ENCODE peak calls at places on chromosomes 11 and 22, in seven cellular contexts. One of them, this sample, is unnamed.
A peak's percentile ranks its signal among the peaks of the same experiment; 100 is the strongest.

GRCh38 chr11:123371506-123372297 is 58.4 kb upstream of the GRAMD1B start:
- DNase-seq in endothelial cell: no peak
- DNase-seq in K562: no peak
- DNase-seq in stimulated activated CD4-positive, alpha-beta T cell treated with anti-CD3 and anti-CD28 coated beads, Interleukin-1b, Interleukin-23, amount 100 ng/mL, for 1 hour: no peak
- DNase-seq in GM12891: no peak
- DNase-seq in GM06990: no peak
- DNase-seq in iris pigment epithelial cell: no peak
- DNase-seq in this sample: no peak

GRCh38 chr22:17846326-17846992 is 72.2 kb upstream of the BID start:
- DNase-seq in endothelial cell: no peak
- DNase-seq in K562: no peak
- DNase-seq in stimulated activated CD4-positive, alpha-beta T cell treated with anti-CD3 and anti-CD28 coated beads, Interleukin-1b, Interleukin-23, amount 100 ng/mL, for 1 hour: no peak
- DNase-seq in GM12891: no peak
- DNase-seq in GM06990: no peak
- DNase-seq in iris pigment epithelial cell: peak; percentile 19
- DNase-seq in this sample: no peak

GRCh38 chr11:2206291-2206690 is 34.7 kb upstream of the TH start:
- DNase-seq in endothelial cell: peak; percentile 1
- DNase-seq in K562: no peak
- DNase-seq in stimulated activated CD4-positive, alpha-beta T cell treated with anti-CD3 and anti-CD28 coated beads, Interleukin-1b, Interleukin-23, amount 100 ng/mL, for 1 hour: no peak
- DNase-seq in GM12891: no peak
- DNase-seq in GM06990: no peak
- DNase-seq in iris pigment epithelial cell: no peak
- DNase-seq in this sample: no peak

GRCh38 chr11:45885274-45885920 is at the start of gene MAPK8IP1:
- DNase-seq in endothelial cell: peak; percentile 66
- DNase-seq in K562: peak; percentile 98
- DNase-seq in stimulated activated CD4-positive, alpha-beta T cell treated with anti-CD3 and anti-CD28 coated beads, Interleukin-1b, Interleukin-23, amount 100 ng/mL, for 1 hour: peak; percentile 33
- DNase-seq in GM12891: peak; percentile 86
- DNase-seq in GM06990: peak; percentile 54
- DNase-seq in iris pigment epithelial cell: peak; percentile 18
- DNase-seq in this sample: no peak

GRCh38 chr11:120052196-120052775 is 85.6 kb downstream of the TRIM29 start:
- DNase-seq in endothelial cell: no peak
- DNase-seq in K562: no peak
- DNase-seq in stimulated activated CD4-positive, alpha-beta T cell treated with anti-CD3 and anti-CD28 coated beads, Interleukin-1b, Interleukin-23, amount 100 ng/mL, for 1 hour: no peak
- DNase-seq in GM12891: no peak
- DNase-seq in GM06990: no peak
- DNase-seq in iris pigment epithelial cell: no peak
- DNase-seq in this sample: no peak

GRCh38 chr11:76918941-76919386 is 58.2 kb downstream of the ACER3 start:
- DNase-seq in endothelial cell: no peak
- DNase-seq in K562: peak; percentile 30
- DNase-seq in stimulated activated CD4-positive, alpha-beta T cell treated with anti-CD3 and anti-CD28 coated beads, Interleukin-1b, Interleukin-23, amount 100 ng/mL, for 1 hour: no peak
- DNase-seq in GM12891: no peak
- DNase-seq in GM06990: peak; percentile 9
- DNase-seq in iris pigment epithelial cell: peak; percentile 71
- DNase-seq in this sample: no peak

GRCh38 chr11:76334826-76335389 is 46.0 kb downstream of the THAP12 start:
- DNase-seq in endothelial cell: no peak
- DNase-seq in K562: no peak
- DNase-seq in stimulated activated CD4-positive, alpha-beta T cell treated with anti-CD3 and anti-CD28 coated beads, Interleukin-1b, Interleukin-23, amount 100 ng/mL, for 1 hour: no peak
- DNase-seq in GM12891: no peak
- DNase-seq in GM06990: no peak
- DNase-seq in iris pigment epithelial cell: no peak
- DNase-seq in this sample: no peak

GRCh38 chr11:110432713-110433392 is 3.1 kb downstream of the FDX1 start:
- DNase-seq in endothelial cell: no peak
- DNase-seq in K562: no peak
- DNase-seq in stimulated activated CD4-positive, alpha-beta T cell treated with anti-CD3 and anti-CD28 coated beads, Interleukin-1b, Interleukin-23, amount 100 ng/mL, for 1 hour: no peak
- DNase-seq in GM12891: no peak
- DNase-seq in GM06990: no peak
- DNase-seq in iris pigment epithelial cell: peak; percentile 60
- DNase-seq in this sample: no peak

GRCh38 chr11:3203221-3204043 is 15.2 kb downstream of the MRGPRG start:
- DNase-seq in endothelial cell: no peak
- DNase-seq in K562: no peak
- DNase-seq in stimulated activated CD4-positive, alpha-beta T cell treated with anti-CD3 and anti-CD28 coated beads, Interleukin-1b, Interleukin-23, amount 100 ng/mL, for 1 hour: no peak
- DNase-seq in GM12891: no peak
- DNase-seq in GM06990: no peak
- DNase-seq in iris pigment epithelial cell: peak; percentile 25
- DNase-seq in this sample: no peak

GRCh38 chr22:49533886-49534285 is 293.8 kb downstream of the BRD1 start:
- DNase-seq in endothelial cell: no peak
- DNase-seq in K562: no peak
- DNase-seq in stimulated activated CD4-positive, alpha-beta T cell treated with anti-CD3 and anti-CD28 coated beads, Interleukin-1b, Interleukin-23, amount 100 ng/mL, for 1 hour: no peak
- DNase-seq in GM12891: no peak
- DNase-seq in GM06990: no peak
- DNase-seq in iris pigment epithelial cell: no peak
- DNase-seq in this sample: no peak

GRCh38 chr22:39910875-39911601 is 10.2 kb downstream of the GRAP2 start:
- DNase-seq in endothelial cell: no peak
- DNase-seq in K562: no peak
- DNase-seq in stimulated activated CD4-positive, alpha-beta T cell treated with anti-CD3 and anti-CD28 coated beads, Interleukin-1b, Interleukin-23, amount 100 ng/mL, for 1 hour: no peak
- DNase-seq in GM12891: no peak
- DNase-seq in GM06990: no peak
- DNase-seq in iris pigment epithelial cell: no peak
- DNase-seq in this sample: no peak

GRCh38 chr11:111602865-111603632 is 800 bp downstream of the SIK2 start:
- DNase-seq in endothelial cell: no peak
- DNase-seq in K562: peak; percentile 52
- DNase-seq in stimulated activated CD4-positive, alpha-beta T cell treated with anti-CD3 and anti-CD28 coated beads, Interleukin-1b, Interleukin-23, amount 100 ng/mL, for 1 hour: no peak
- DNase-seq in GM12891: no peak
- DNase-seq in GM06990: no peak
- DNase-seq in iris pigment epithelial cell: peak; percentile 68
- DNase-seq in this sample: no peak

GRCh38 chr11:96242191-96242845 is 100.7 kb downstream of the MAML2 start:
- DNase-seq in endothelial cell: no peak
- DNase-seq in K562: no peak
- DNase-seq in stimulated activated CD4-positive, alpha-beta T cell treated with anti-CD3 and anti-CD28 coated beads, Interleukin-1b, Interleukin-23, amount 100 ng/mL, for 1 hour: no peak
- DNase-seq in GM12891: no peak
- DNase-seq in GM06990: no peak
- DNase-seq in iris pigment epithelial cell: peak; percentile 67
- DNase-seq in this sample: no peak

GRCh38 chr22:20530368-20531153 is 23.2 kb downstream of the MED15 start:
- DNase-seq in endothelial cell: no peak
- DNase-seq in K562: no peak
- DNase-seq in stimulated activated CD4-positive, alpha-beta T cell treated with anti-CD3 and anti-CD28 coated beads, Interleukin-1b, Interleukin-23, amount 100 ng/mL, for 1 hour: no peak
- DNase-seq in GM12891: no peak
- DNase-seq in GM06990: no peak
- DNase-seq in iris pigment epithelial cell: peak; percentile 89
- DNase-seq in this sample: no peak

GRCh38 chr11:132114185-132114584 is 743.8 kb downstream of the NTM start:
- DNase-seq in endothelial cell: peak; percentile 69
- DNase-seq in K562: no peak
- DNase-seq in stimulated activated CD4-positive, alpha-beta T cell treated with anti-CD3 and anti-CD28 coated beads, Interleukin-1b, Interleukin-23, amount 100 ng/mL, for 1 hour: no peak
- DNase-seq in GM12891: no peak
- DNase-seq in GM06990: no peak
- DNase-seq in iris pigment epithelial cell: no peak
- DNase-seq in this sample: no peak

GRCh38 chr22:42957958-42958357 is 57.0 kb downstream of the PACSIN2 start:
- DNase-seq in endothelial cell: no peak
- DNase-seq in K562: no peak
- DNase-seq in stimulated activated CD4-positive, alpha-beta T cell treated with anti-CD3 and anti-CD28 coated beads, Interleukin-1b, Interleukin-23, amount 100 ng/mL, for 1 hour: no peak
- DNase-seq in GM12891: no peak
- DNase-seq in GM06990: no peak
- DNase-seq in iris pigment epithelial cell: no peak
- DNase-seq in this sample: no peak

GRCh38 chr11:100863080-100863581 is 176.0 kb downstream of the ARHGAP42 start:
- DNase-seq in endothelial cell: no peak
- DNase-seq in K562: peak; percentile 38
- DNase-seq in stimulated activated CD4-positive, alpha-beta T cell treated with anti-CD3 and anti-CD28 coated beads, Interleukin-1b, Interleukin-23, amount 100 ng/mL, for 1 hour: no peak
- DNase-seq in GM12891: no peak
- DNase-seq in GM06990: no peak
- DNase-seq in iris pigment epithelial cell: peak; percentile 99
- DNase-seq in this sample: no peak

GRCh38 chr22:44032126-44032730 is 8.1 kb downstream of the PARVB start:
- DNase-seq in endothelial cell: no peak
- DNase-seq in K562: no peak
- DNase-seq in stimulated activated CD4-positive, alpha-beta T cell treated with anti-CD3 and anti-CD28 coated beads, Interleukin-1b, Interleukin-23, amount 100 ng/mL, for 1 hour: no peak
- DNase-seq in GM12891: no peak
- DNase-seq in GM06990: no peak
- DNase-seq in iris pigment epithelial cell: peak; percentile 62
- DNase-seq in this sample: no peak

GRCh38 chr11:94521684-94522083 is 9.4 kb downstream of the C11orf97 start:
- DNase-seq in endothelial cell: no peak
- DNase-seq in K562: peak; percentile 13
- DNase-seq in stimulated activated CD4-positive, alpha-beta T cell treated with anti-CD3 and anti-CD28 coated beads, Interleukin-1b, Interleukin-23, amount 100 ng/mL, for 1 hour: no peak
- DNase-seq in GM12891: no peak
- DNase-seq in GM06990: no peak
- DNase-seq in iris pigment epithelial cell: peak; percentile 34
- DNase-seq in this sample: no peak

GRCh38 chr22:48531108-48531507 is 1296.6 kb downstream of the BRD1 start:
- DNase-seq in endothelial cell: no peak
- DNase-seq in K562: no peak
- DNase-seq in stimulated activated CD4-positive, alpha-beta T cell treated with anti-CD3 and anti-CD28 coated beads, Interleukin-1b, Interleukin-23, amount 100 ng/mL, for 1 hour: no peak
- DNase-seq in GM12891: no peak
- DNase-seq in GM06990: no peak
- DNase-seq in iris pigment epithelial cell: no peak
- DNase-seq in this sample: no peak

GRCh38 chr11:30586251-30587144 is at the start of gene MPPED2:
- DNase-seq in endothelial cell: peak; percentile 73
- DNase-seq in K562: peak; percentile 12
- DNase-seq in stimulated activated CD4-positive, alpha-beta T cell treated with anti-CD3 and anti-CD28 coated beads, Interleukin-1b, Interleukin-23, amount 100 ng/mL, for 1 hour: no peak
- DNase-seq in GM12891: peak; percentile 71
- DNase-seq in GM06990: peak; percentile 39
- DNase-seq in iris pigment epithelial cell: no peak
- DNase-seq in this sample: no peak

GRCh38 chr22:48793949-48794348 is 1033.7 kb downstream of the BRD1 start:
- DNase-seq in endothelial cell: no peak
- DNase-seq in K562: no peak
- DNase-seq in stimulated activated CD4-positive, alpha-beta T cell treated with anti-CD3 and anti-CD28 coated beads, Interleukin-1b, Interleukin-23, amount 100 ng/mL, for 1 hour: no peak
- DNase-seq in GM12891: no peak
- DNase-seq in GM06990: no peak
- DNase-seq in iris pigment epithelial cell: no peak
- DNase-seq in this sample: no peak

GRCh38 chr11:95256204-95256819 is 25.3 kb upstream of the SESN3 start:
- DNase-seq in endothelial cell: no peak
- DNase-seq in K562: no peak
- DNase-seq in stimulated activated CD4-positive, alpha-beta T cell treated with anti-CD3 and anti-CD28 coated beads, Interleukin-1b, Interleukin-23, amount 100 ng/mL, for 1 hour: no peak
- DNase-seq in GM12891: no peak
- DNase-seq in GM06990: no peak
- DNase-seq in iris pigment epithelial cell: peak; percentile 61
- DNase-seq in this sample: peak; percentile 80

GRCh38 chr11:4025248-4025956 is 69.2 kb upstream of the RRM1 start:
- DNase-seq in endothelial cell: no peak
- DNase-seq in K562: no peak
- DNase-seq in stimulated activated CD4-positive, alpha-beta T cell treated with anti-CD3 and anti-CD28 coated beads, Interleukin-1b, Interleukin-23, amount 100 ng/mL, for 1 hour: no peak
- DNase-seq in GM12891: no peak
- DNase-seq in GM06990: no peak
- DNase-seq in iris pigment epithelial cell: peak; percentile 25
- DNase-seq in this sample: no peak

GRCh38 chr11:67665537-67666302 is 8.7 kb downstream of the ALDH3B2 start:
- DNase-seq in endothelial cell: no peak
- DNase-seq in K562: peak; percentile 53
- DNase-seq in stimulated activated CD4-positive, alpha-beta T cell treated with anti-CD3 and anti-CD28 coated beads, Interleukin-1b, Interleukin-23, amount 100 ng/mL, for 1 hour: no peak
- DNase-seq in GM12891: no peak
- DNase-seq in GM06990: no peak
- DNase-seq in iris pigment epithelial cell: no peak
- DNase-seq in this sample: no peak

GRCh38 chr22:17121235-17122195 is at the start of gene TMEM121B:
- DNase-seq in endothelial cell: peak; percentile 89
- DNase-seq in K562: peak; percentile 81
- DNase-seq in stimulated activated CD4-positive, alpha-beta T cell treated with anti-CD3 and anti-CD28 coated beads, Interleukin-1b, Interleukin-23, amount 100 ng/mL, for 1 hour: no peak
- DNase-seq in GM12891: peak; percentile 46
- DNase-seq in GM06990: no peak
- DNase-seq in iris pigment epithelial cell: peak; percentile 41
- DNase-seq in this sample: peak; percentile 26

GRCh38 chr22:24367841-24368240 is 59.6 kb upstream of the ADORA2A start:
- DNase-seq in endothelial cell: no peak
- DNase-seq in K562: no peak
- DNase-seq in stimulated activated CD4-positive, alpha-beta T cell treated with anti-CD3 and anti-CD28 coated beads, Interleukin-1b, Interleukin-23, amount 100 ng/mL, for 1 hour: no peak
- DNase-seq in GM12891: no peak
- DNase-seq in GM06990: no peak
- DNase-seq in iris pigment epithelial cell: peak; percentile 27
- DNase-seq in this sample: no peak

GRCh38 chr11:60937144-60937527 is 12.9 kb downstream of the TMEM132A start:
- DNase-seq in endothelial cell: no peak
- DNase-seq in K562: no peak
- DNase-seq in stimulated activated CD4-positive, alpha-beta T cell treated with anti-CD3 and anti-CD28 coated beads, Interleukin-1b, Interleukin-23, amount 100 ng/mL, for 1 hour: no peak
- DNase-seq in GM12891: no peak
- DNase-seq in GM06990: no peak
- DNase-seq in iris pigment epithelial cell: no peak
- DNase-seq in this sample: no peak

GRCh38 chr11:11608783-11609232 is 13.0 kb downstream of the GALNT18 start:
- DNase-seq in endothelial cell: no peak
- DNase-seq in K562: no peak
- DNase-seq in stimulated activated CD4-positive, alpha-beta T cell treated with anti-CD3 and anti-CD28 coated beads, Interleukin-1b, Interleukin-23, amount 100 ng/mL, for 1 hour: no peak
- DNase-seq in GM12891: no peak
- DNase-seq in GM06990: no peak
- DNase-seq in iris pigment epithelial cell: no peak
- DNase-seq in this sample: no peak

GRCh38 chr11:85423331-85423730 is 203.8 kb downstream of the DLG2 start:
- DNase-seq in endothelial cell: no peak
- DNase-seq in K562: no peak
- DNase-seq in stimulated activated CD4-positive, alpha-beta T cell treated with anti-CD3 and anti-CD28 coated beads, Interleukin-1b, Interleukin-23, amount 100 ng/mL, for 1 hour: no peak
- DNase-seq in GM12891: no peak
- DNase-seq in GM06990: no peak
- DNase-seq in iris pigment epithelial cell: no peak
- DNase-seq in this sample: no peak

GRCh38 chr11:47259178-47259977 is 1.6 kb downstream of the NR1H3 start:
- DNase-seq in endothelial cell: peak; percentile 66
- DNase-seq in K562: no peak
- DNase-seq in stimulated activated CD4-positive, alpha-beta T cell treated with anti-CD3 and anti-CD28 coated beads, Interleukin-1b, Interleukin-23, amount 100 ng/mL, for 1 hour: no peak
- DNase-seq in GM12891: no peak
- DNase-seq in GM06990: no peak
- DNase-seq in iris pigment epithelial cell: no peak
- DNase-seq in this sample: no peak

GRCh38 chr11:119864836-119865235 is 135.8 kb upstream of the NECTIN1 start:
- DNase-seq in endothelial cell: no peak
- DNase-seq in K562: no peak
- DNase-seq in stimulated activated CD4-positive, alpha-beta T cell treated with anti-CD3 and anti-CD28 coated beads, Interleukin-1b, Interleukin-23, amount 100 ng/mL, for 1 hour: no peak
- DNase-seq in GM12891: no peak
- DNase-seq in GM06990: no peak
- DNase-seq in iris pigment epithelial cell: no peak
- DNase-seq in this sample: no peak

GRCh38 chr11:38448284-38448683 is 1850.2 kb upstream of the RAG2 start:
- DNase-seq in endothelial cell: no peak
- DNase-seq in K562: no peak
- DNase-seq in stimulated activated CD4-positive, alpha-beta T cell treated with anti-CD3 and anti-CD28 coated beads, Interleukin-1b, Interleukin-23, amount 100 ng/mL, for 1 hour: no peak
- DNase-seq in GM12891: no peak
- DNase-seq in GM06990: no peak
- DNase-seq in iris pigment epithelial cell: no peak
- DNase-seq in this sample: no peak

GRCh38 chr11:77175869-77176539 is 48.0 kb downstream of the MYO7A start:
- DNase-seq in endothelial cell: peak; percentile 44
- DNase-seq in K562: no peak
- DNase-seq in stimulated activated CD4-positive, alpha-beta T cell treated with anti-CD3 and anti-CD28 coated beads, Interleukin-1b, Interleukin-23, amount 100 ng/mL, for 1 hour: no peak
- DNase-seq in GM12891: no peak
- DNase-seq in GM06990: no peak
- DNase-seq in iris pigment epithelial cell: no peak
- DNase-seq in this sample: no peak

GRCh38 chr11:6812391-6813005 is 13.0 kb upstream of the OR6A2 start:
- DNase-seq in endothelial cell: peak; percentile 41
- DNase-seq in K562: peak; percentile 72
- DNase-seq in stimulated activated CD4-positive, alpha-beta T cell treated with anti-CD3 and anti-CD28 coated beads, Interleukin-1b, Interleukin-23, amount 100 ng/mL, for 1 hour: no peak
- DNase-seq in GM12891: peak; percentile 40
- DNase-seq in GM06990: peak; percentile 17
- DNase-seq in iris pigment epithelial cell: peak; percentile 36
- DNase-seq in this sample: peak; percentile 2